ENCODE peak calls at places on chromosomes 12 and 14, in six cellular contexts. V is MG63, A is HAP-1, Z is foreskin fibroblast, I is tibial nerve, J is fibroblast of mammary gland. G is an unnamed sample.

GRCh38 chr12:186006-186625 is 27.8 kb downstream of the SLC6A12 start:
- DNase-seq in J (no peak), I (no peak), A (no peak), V (no peak), Z (no peak), G (no peak)

GRCh38 chr12:116390656-116391335 is 113.3 kb upstream of the MED13L start:
- DNase-seq in I (no peak), A (no peak), J (peak), Z (peak), V (no peak), G (no peak)

GRCh38 chr12:88393017-88393767 is 187.1 kb downstream of the KITLG start:
- DNase-seq in I (no peak), A (no peak), Z (peak), J (peak), V (no peak), G (no peak)

GRCh38 chr14:59251811-59252771 is 63.6 kb downstream of the DAAM1 start:
- DNase-seq in Z (no peak), I (no peak), A (no peak), V (no peak), J (no peak), G (no peak)

GRCh38 chr12:22624573-22624907 is 431 bp upstream of the ETNK1 start:
- DNase-seq in I (no peak), A (no peak), Z (no peak), J (no peak), V (no peak), G (no peak)

GRCh38 chr14:35740215-35740614 is 68.9 kb downstream of the RALGAPA1 start:
- DNase-seq in I (no peak), Z (no peak), J (no peak), V (no peak), A (no peak), G (no peak)

GRCh38 chr14:104973215-104974145 is 4.7 kb downstream of the AHNAK2 start:
- DNase-seq in V (peak), Z (peak), A (no peak), J (peak), I (peak), G (no peak)

GRCh38 chr14:56004807-56005579 is 113.2 kb upstream of the PELI2 start:
- DNase-seq in Z (peak), A (no peak), V (peak), I (peak), J (peak), G (no peak)

GRCh38 chr14:73713804-73714655 is at the start of gene PNMA1:
- DNase-seq in Z (peak), I (peak), A (peak), J (peak), V (peak), G (no peak)

GRCh38 chr12:68868043-68868790 is 60.2 kb downstream of the MDM2 start:
- DNase-seq in I (no peak), J (no peak), Z (no peak), A (no peak), V (no peak), G (no peak)

GRCh38 chr12:18895946-18896345 is 158.0 kb downstream of the CAPZA3 start:
- DNase-seq in V (no peak), Z (no peak), I (no peak), A (no peak), J (no peak), G (no peak)

GRCh38 chr12:91139264-91139663 is 28.0 kb upstream of the LUM start:
- DNase-seq in I (no peak), Z (no peak), A (no peak), V (no peak), J (peak), G (peak)

GRCh38 chr12:45268672-45269406 is 52.9 kb downstream of the ANO6 start:
- DNase-seq in A (peak), V (peak), J (peak), I (peak), Z (peak), G (no peak)

GRCh38 chr14:34355584-34356266 is 106.3 kb downstream of the SPTSSA start:
- DNase-seq in I (peak), A (no peak), J (peak), V (no peak), Z (peak), G (peak)

GRCh38 chr14:70254476-70254961 is 65.8 kb upstream of the SLC8A3 start:
- DNase-seq in A (peak), V (peak), J (peak), I (no peak), Z (peak), G (no peak)

GRCh38 chr14:89025581-89026236 is 201.3 kb downstream of the TTC8 start:
- DNase-seq in V (no peak), A (no peak), Z (peak), J (peak), I (no peak), G (peak)

GRCh38 chr14:25518347-25518746 is 468.4 kb upstream of the STXBP6 start:
- DNase-seq in I (no peak), A (no peak), V (no peak), Z (no peak), J (no peak), G (no peak)

GRCh38 chr12:102483466-102483865 is 3.1 kb upstream of the IGF1 start:
- DNase-seq in A (no peak), V (no peak), I (no peak), Z (no peak), J (no peak), G (no peak)

GRCh38 chr12:124754949-124755800 is 108.5 kb downstream of the SCARB1 start:
- DNase-seq in J (peak), Z (peak), I (peak), A (peak), V (no peak), G (peak)

GRCh38 chr12:124713436-124714082 is 146.1 kb upstream of the NCOR2 start:
- DNase-seq in J (peak), A (no peak), Z (peak), V (no peak), I (peak), G (no peak)

GRCh38 chr12:51115516-51115915 is 32.1 kb upstream of the CSRNP2 start:
- DNase-seq in I (no peak), A (no peak), V (no peak), Z (no peak), J (no peak), G (no peak)

GRCh38 chr12:20629414-20630156 is 65.5 kb upstream of the SLCO1C1 start:
- DNase-seq in I (no peak), A (no peak), V (peak), J (peak), Z (no peak), G (no peak)

GRCh38 chr12:56768424-56768823 is 5.3 kb downstream of the HSD17B6 start:
- DNase-seq in V (no peak), J (no peak), I (no peak), Z (no peak), A (no peak), G (no peak)

GRCh38 chr12:95836185-95836609 is 22.6 kb upstream of the SNRPF start:
- DNase-seq in I (no peak), J (peak), V (peak), Z (peak), A (peak), G (peak)

GRCh38 chr12:67274186-67274585 is 5.0 kb downstream of the CAND1 start:
- DNase-seq in J (no peak), A (no peak), Z (no peak), V (no peak), I (no peak), G (no peak)

GRCh38 chr12:102539651-102540553 is 59.5 kb upstream of the IGF1 start:
- DNase-seq in V (no peak), A (no peak), J (peak), Z (peak), I (no peak), G (no peak)

GRCh38 chr14:99899578-99900178 is 106.5 kb downstream of the EML1 start:
- DNase-seq in I (no peak), V (no peak), J (peak), Z (no peak), A (peak), G (no peak)

GRCh38 chr12:48810817-48811453 is 7.4 kb upstream of the CACNB3 start:
- DNase-seq in J (peak), I (no peak), A (no peak), Z (peak), V (peak), G (no peak)

GRCh38 chr12:32107376-32108267 is 975 bp downstream of the BICD1 start:
- DNase-seq in V (peak), A (peak), Z (peak), J (peak), I (no peak), G (no peak)

GRCh38 chr12:32106517-32107366 is at the start of gene BICD1:
- DNase-seq in I (peak), Z (peak), A (peak), V (peak), J (peak), G (no peak)

GRCh38 chr12:32108829-32109228 is 2.2 kb downstream of the BICD1 start:
- DNase-seq in Z (no peak), A (no peak), J (no peak), V (no peak), I (no peak), G (no peak)

GRCh38 chr12:32104572-32105355 is 1.9 kb upstream of the BICD1 start:
- DNase-seq in Z (no peak), A (no peak), J (no peak), V (no peak), I (no peak), G (no peak)

DNA sequence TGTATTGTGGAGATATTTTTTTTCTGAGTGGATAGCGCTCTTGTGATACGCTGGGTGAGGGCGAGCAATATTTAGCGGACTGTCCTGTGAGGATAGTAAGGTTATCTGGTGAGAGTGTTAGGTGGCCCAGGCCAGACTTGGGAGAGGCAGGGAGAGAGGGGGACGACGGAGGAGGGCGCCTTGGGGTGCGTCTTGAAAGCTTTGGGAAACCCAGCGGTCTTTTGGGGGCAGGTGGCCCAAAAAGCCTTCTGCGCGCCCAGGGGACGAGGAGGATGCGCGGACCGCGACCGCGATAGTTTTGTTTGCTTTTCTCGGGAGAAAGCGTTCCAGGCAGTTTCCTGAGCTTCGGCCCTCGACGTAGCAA is 512 bp upstream of the BICD1 start:
- DNase-seq in V (no peak), J (no peak), A (no peak), I (no peak), Z (no peak), G (no peak)
- H3K4me3 ChIP-seq in V (peak), J (peak), A (peak), I (peak), Z (peak), G (peak)

GRCh38 chr12:29781176-29781575 is 2.6 kb downstream of the TMTC1 start:
- DNase-seq in V (no peak), A (no peak), J (no peak), I (no peak), Z (no peak), G (no peak)
- H3K4me3 ChIP-seq in V (no peak), A (no peak), J (peak), I (peak), Z (peak), G (no peak)

DNA sequence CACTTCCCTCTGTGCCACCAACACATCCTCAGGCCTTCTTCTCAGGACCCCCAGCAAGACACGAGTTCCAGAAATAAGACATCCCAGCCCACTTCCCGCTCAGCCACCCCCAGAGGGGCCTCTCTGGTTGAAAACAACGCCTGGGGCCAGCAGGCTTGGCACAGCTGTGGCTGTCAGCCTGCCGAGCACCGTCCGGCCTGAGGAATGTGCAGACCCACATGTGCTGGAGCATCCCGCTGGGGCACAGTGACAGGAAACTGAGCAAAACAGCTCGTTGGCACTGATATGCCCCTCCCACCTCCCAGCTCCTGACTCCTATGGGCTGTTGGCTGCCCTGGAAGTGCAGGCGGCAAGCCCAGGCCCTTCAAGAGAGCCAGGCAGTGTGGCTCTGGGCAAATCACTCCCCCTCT is 1.4 kb downstream of the SYNE3 start:
- DNase-seq in I (no peak), Z (peak), A (no peak), J (no peak), V (peak), G (no peak)
- H3K4me3 ChIP-seq in I (peak), Z (peak), A (no peak), J (peak), V (no peak), G (peak)

GRCh38 chr12:98894412-98895085 is 249.5 kb downstream of the APAF1 start:
- DNase-seq in A (no peak), Z (no peak), V (no peak), I (no peak), J (no peak), G (no peak)

GRCh38 chr12:98896938-98897337 is 251.8 kb downstream of the APAF1 start:
- DNase-seq in V (no peak), J (peak), A (no peak), Z (no peak), I (no peak), G (no peak)

GRCh38 chr12:98893601-98894411 is 248.7 kb downstream of the APAF1 start:
- DNase-seq in I (no peak), Z (no peak), V (no peak), J (no peak), A (no peak), G (no peak)

GRCh38 chr12:98893126-98893525 is 248.0 kb downstream of the APAF1 start:
- DNase-seq in J (no peak), Z (no peak), V (no peak), I (no peak), A (no peak), G (no peak)

DNA sequence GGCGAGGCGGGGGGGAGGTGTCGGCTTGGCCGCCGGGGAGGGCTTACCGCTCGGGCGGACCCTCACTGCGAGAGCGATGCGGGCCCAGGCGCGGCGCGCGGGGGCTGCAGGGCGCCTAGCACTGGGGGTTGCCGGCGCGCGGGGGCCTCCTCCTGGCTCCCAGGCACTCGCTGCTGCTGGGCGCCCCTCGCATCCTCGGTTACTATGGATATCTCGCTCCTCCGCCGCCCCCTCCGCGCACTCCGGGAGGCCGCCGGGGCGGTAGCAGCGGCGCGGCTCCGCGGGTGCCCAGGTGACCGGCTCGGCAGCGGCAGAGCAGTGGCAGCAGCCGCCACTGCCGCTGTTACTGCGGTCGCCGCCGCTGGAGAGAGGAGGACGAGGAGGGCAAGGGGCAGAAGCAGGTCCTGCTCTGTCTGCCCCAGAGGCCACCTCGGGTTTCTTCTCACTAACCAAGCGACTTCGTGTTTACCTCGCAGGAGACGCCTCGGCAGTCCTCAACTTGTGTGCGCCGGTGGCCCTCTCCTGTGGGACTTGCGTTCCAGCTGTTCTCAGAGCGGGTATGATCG is 250.1 kb downstream of the APAF1 start:
- DNase-seq in J (no peak), I (no peak), A (no peak), V (no peak), Z (no peak), G (no peak)
- H3K4me3 ChIP-seq in J (no peak), I (peak), A (no peak), V (no peak), Z (no peak), G (peak)

DNA sequence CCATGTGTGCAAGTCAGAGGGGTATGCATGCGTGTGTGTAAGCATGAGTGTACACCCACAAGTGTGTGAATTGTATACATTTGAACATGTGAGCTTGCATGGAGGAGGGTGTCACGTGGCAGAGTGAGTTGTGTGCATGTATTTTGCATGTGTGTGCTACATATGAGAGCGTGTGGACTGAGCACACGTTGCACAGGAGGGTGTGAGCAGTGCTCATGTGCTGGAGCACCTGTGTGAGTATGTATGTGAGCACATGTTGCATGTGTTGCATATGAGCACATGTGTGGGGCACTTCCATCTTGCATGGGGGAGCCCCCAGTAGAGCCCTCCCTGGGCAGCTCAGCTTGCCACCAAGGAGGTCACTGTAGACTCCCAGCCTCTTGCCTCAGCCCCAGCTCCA is 180.2 kb upstream of the MYL2 start:
- DNase-seq in J (no peak), A (no peak), I (no peak), V (no peak), Z (no peak), G (no peak)
- H3K4me3 ChIP-seq in J (no peak), A (no peak), I (no peak), V (no peak), Z (no peak), G (no peak)

DNA sequence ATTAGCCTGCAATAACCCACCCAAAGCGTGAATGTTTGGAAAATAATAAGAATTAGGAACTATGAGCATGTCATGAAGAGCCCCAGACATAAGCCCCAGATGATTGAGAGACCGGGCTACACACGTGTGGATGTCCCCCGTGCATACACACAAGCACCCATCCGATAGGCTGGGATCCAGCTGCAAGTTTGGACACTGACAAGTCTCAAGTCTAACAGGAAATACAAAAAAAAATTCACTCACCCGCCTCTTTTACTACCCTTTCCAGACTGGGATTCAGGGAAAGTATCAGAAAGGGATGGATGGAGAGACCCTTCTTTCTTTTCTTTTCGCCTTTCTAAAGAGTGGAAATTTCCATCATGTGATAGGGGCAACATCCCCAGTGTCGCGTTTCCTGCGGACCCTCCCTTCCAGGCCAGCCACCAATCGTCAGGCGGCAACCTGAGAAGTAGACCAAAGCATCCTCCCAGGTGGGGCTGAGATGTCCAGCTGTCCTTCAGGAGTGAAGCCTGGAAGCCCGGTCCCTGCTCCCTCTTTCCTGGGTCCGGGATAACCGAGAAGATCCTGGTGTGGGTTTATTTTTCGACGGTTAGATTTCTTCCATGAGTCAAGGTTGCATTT is 6.4 kb upstream of the SLC38A4 start:
- DNase-seq in Z (no peak), J (no peak), A (no peak), I (no peak), V (no peak), G (no peak)
- H3K4me3 ChIP-seq in Z (no peak), J (no peak), A (no peak), I (no peak), V (no peak), G (no peak)

GRCh38 chr12:131457331-131458047 is 253.4 kb upstream of the SFSWAP start:
- DNase-seq in I (no peak), J (no peak), Z (no peak), A (no peak), V (no peak), G (no peak)
- H3K4me3 ChIP-seq in I (no peak), J (no peak), Z (no peak), A (no peak), V (no peak), G (no peak)

GRCh38 chr14:54610051-54610977 is 43.4 kb downstream of the SAMD4A start:
- DNase-seq in J (peak), Z (no peak), I (no peak), A (no peak), V (no peak), G (no peak)
- H3K4me3 ChIP-seq in J (peak), Z (peak), I (peak), A (no peak), V (no peak), G (no peak)

GRCh38 chr14:20606902-20607242 is 15.7 kb upstream of the RNASE12 start:
- DNase-seq in V (no peak), Z (no peak), I (no peak), A (no peak), J (no peak), G (no peak)

GRCh38 chr14:20607617-20608016 is 16.4 kb upstream of the RNASE12 start:
- DNase-seq in A (no peak), V (no peak), J (no peak), I (no peak), Z (no peak), G (no peak)

GRCh38 chr14:20610002-20610765 is 19.0 kb upstream of the RNASE12 start:
- DNase-seq in A (peak), J (peak), V (peak), Z (peak), I (peak), G (no peak)

GRCh38 chr14:20609215-20610001 is 18.2 kb upstream of the RNASE12 start:
- DNase-seq in Z (peak), A (peak), I (peak), J (peak), V (peak), G (peak)

DNA sequence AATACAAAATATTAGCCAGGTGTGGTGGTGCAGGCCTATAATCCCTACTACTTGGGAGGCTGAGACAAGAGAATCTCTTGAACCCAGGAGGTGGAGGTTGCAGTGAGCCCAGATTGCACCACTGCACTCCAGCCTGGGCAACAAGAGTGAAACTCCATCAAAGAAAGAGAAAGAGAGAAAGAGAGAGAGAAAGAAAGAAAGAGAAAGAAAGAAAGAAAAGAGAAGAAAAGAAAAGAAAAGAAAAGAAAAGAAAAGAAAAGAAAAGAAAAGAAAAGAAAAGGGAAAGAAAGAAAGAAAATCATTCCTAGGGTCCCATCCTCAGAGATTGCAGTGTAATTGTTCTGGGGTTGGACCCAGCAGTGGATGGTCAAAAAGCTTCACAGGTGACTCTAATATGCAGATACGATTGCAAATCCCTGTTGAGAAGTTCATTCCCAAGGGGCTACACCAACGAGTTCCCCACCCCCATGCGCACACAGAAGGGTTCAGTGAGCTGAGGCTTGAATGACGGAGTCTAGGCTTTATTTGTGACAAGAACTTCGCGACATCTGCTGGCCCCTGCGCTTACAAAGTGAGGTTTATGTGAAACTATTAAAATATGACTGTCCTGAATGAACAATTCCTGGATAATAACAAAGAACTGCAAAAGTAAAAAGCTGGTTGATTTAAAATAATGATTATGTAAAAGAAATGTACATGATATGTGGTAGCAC is 17.4 kb upstream of the RNASE12 start:
- DNase-seq in A (peak), Z (no peak), J (no peak), I (no peak), V (no peak), G (no peak)
- H3K4me3 ChIP-seq in A (peak), Z (no peak), J (no peak), I (no peak), V (no peak), G (peak)